ENCODE peak calls at places on chromosome 1, in eight cellular contexts. F, O, R, C, U, D, E and P are unnamed samples.

GRCh38 chr1:56330400-56331026 is 248.8 kb downstream of the PLPP3 start:
- DNase-seq in D (peak; percentile 84), O (peak; percentile 9), C (no peak), E (peak; percentile 71), F (no peak), R (no peak), U (no peak), P (no peak)

GRCh38 chr1:164673584-164674214 is 114.7 kb downstream of the PBX1 start:
- DNase-seq in D (no peak), E (peak; percentile 24), U (no peak), O (peak; percentile 77), F (no peak), C (no peak), R (no peak), P (peak; percentile 5)

GRCh38 chr1:160401487-160401805 is 1.1 kb downstream of the VANGL2 start:
- DNase-seq in D (no peak), F (no peak), U (no peak), R (peak; percentile 25), O (no peak), E (no peak), C (no peak), P (no peak)

GRCh38 chr1:7524681-7525340 is 246.3 kb upstream of the VAMP3 start:
- DNase-seq in R (no peak), E (no peak), F (no peak), C (no peak), D (no peak), O (no peak), U (peak; percentile 45), P (no peak)

GRCh38 chr1:106876384-106876783 is 180.1 kb upstream of the PRMT6 start:
- DNase-seq in D (no peak), O (no peak), E (peak; percentile 9), U (no peak), C (no peak), F (no peak), R (no peak), P (no peak)

GRCh38 chr1:152189657-152190442 is 30.8 kb upstream of the RPTN start:
- DNase-seq in R (peak; percentile 54), U (peak; percentile 71), C (peak; percentile 76), D (peak; percentile 38), E (peak; percentile 71), O (peak; percentile 65), F (peak; percentile 48), P (peak; percentile 62)

GRCh38 chr1:62796151-62796680 is 12.3 kb downstream of the ATG4C start:
- DNase-seq in F (no peak), D (no peak), E (no peak), O (no peak), U (no peak), R (no peak), C (no peak), P (no peak)

GRCh38 chr1:181086926-181087325 is 1.6 kb upstream of the IER5 start:
- DNase-seq in R (no peak), D (peak; percentile 80), C (no peak), E (no peak), O (no peak), F (no peak), U (no peak), P (no peak)

GRCh38 chr1:55277377-55278130 is 62.4 kb upstream of the USP24 start:
- DNase-seq in F (peak; percentile 82), O (peak; percentile 88), C (peak; percentile 83), E (peak; percentile 88), U (peak; percentile 88), D (peak; percentile 78), R (peak; percentile 81), P (peak; percentile 60)

GRCh38 chr1:36775716-36776115 is 258.6 kb downstream of the GRIK3 start:
- DNase-seq in D (no peak), U (no peak), E (no peak), R (no peak), O (no peak), C (no peak), F (no peak), P (no peak)

GRCh38 chr1:158961178-158961577 is 29.8 kb downstream of the PYHIN1 start:
- DNase-seq in R (no peak), E (no peak), F (no peak), U (no peak), D (no peak), O (no peak), C (no peak), P (no peak)

GRCh38 chr1:243623831-243624230 is 226.2 kb downstream of the AKT3 start:
- DNase-seq in C (no peak), D (peak; percentile 86), O (no peak), F (no peak), U (no peak), E (no peak), R (no peak), P (no peak)

GRCh38 chr1:86906419-86906818 is 7.5 kb downstream of the SELENOF start:
- DNase-seq in C (no peak), E (no peak), D (no peak), F (no peak), O (no peak), R (no peak), U (no peak), P (no peak)

GRCh38 chr1:101257500-101258325 is 20.9 kb downstream of the S1PR1 start:
- DNase-seq in D (no peak), F (no peak), U (no peak), O (no peak), E (peak; percentile 87), C (no peak), R (peak; percentile 76), P (peak; percentile 71)

GRCh38 chr1:100955322-100955721 is 59.4 kb downstream of the SLC30A7 start:
- DNase-seq in E (no peak), U (no peak), D (peak; percentile 92), C (no peak), O (no peak), F (no peak), R (no peak), P (no peak)

GRCh38 chr1:7313081-7313546 is 458.0 kb upstream of the VAMP3 start:
- DNase-seq in C (no peak), D (peak; percentile 44), F (no peak), E (no peak), O (no peak), R (peak; percentile 4), U (no peak), P (no peak)

GRCh38 chr1:64743954-64744491 is 852 bp upstream of the RAVER2 start:
- DNase-seq in E (no peak), R (peak; percentile 29), F (no peak), C (no peak), O (no peak), D (no peak), U (no peak), P (no peak)
- H3K4me3 ChIP-seq in E (peak overlapping the region; percentile 49), R (peak overlapping the region; percentile 88), F (peak overlapping the region; percentile 28), C (peak overlapping the region; percentile 82), O (no peak overlapping the region), D (peak overlapping the region; percentile 68), U (peak overlapping the region; percentile 90), P (peak overlapping the region; percentile 66)

GRCh38 chr1:78622548-78622947 is 2.3 kb downstream of the IFI44L start:
- DNase-seq in C (no peak), R (no peak), E (peak; percentile 51), O (no peak), U (no peak), D (no peak), F (no peak), P (no peak)

GRCh38 chr1:78619029-78619428 is 1.2 kb upstream of the IFI44L start:
- DNase-seq in C (no peak), R (no peak), U (no peak), F (no peak), D (no peak), O (no peak), E (no peak), P (no peak)

GRCh38 chr1:78617615-78618026 is 2.6 kb upstream of the IFI44L start:
- DNase-seq in E (peak; percentile 89), O (peak; percentile 89), R (peak; percentile 65), F (peak; percentile 37), C (peak; percentile 71), U (peak; percentile 68), D (peak; percentile 85), P (peak; percentile 76)

GRCh38 chr1:78619446-78619802 is 824 bp upstream of the IFI44L start:
- DNase-seq in C (no peak), D (no peak), U (no peak), F (no peak), R (no peak), E (no peak), O (no peak), P (no peak)

GRCh38 chr1:78619803-78620579 is at the start of gene IFI44L:
- DNase-seq in O (no peak), U (peak; percentile 35), E (peak; percentile 86), C (no peak), F (peak; percentile 19), D (peak; percentile 59), R (peak; percentile 26), P (peak; percentile 71)
- H3K4me3 ChIP-seq in O (no peak within 1 kb of the TSS), U (peak within 1 kb of the TSS; percentile 10), E (peak within 1 kb of the TSS; percentile 98), C (peak within 1 kb of the TSS; percentile 43), F (peak within 1 kb of the TSS; percentile 41), D (peak within 1 kb of the TSS; percentile 34), R (peak within 1 kb of the TSS; percentile 7), P (no peak within 1 kb of the TSS)

DNA sequence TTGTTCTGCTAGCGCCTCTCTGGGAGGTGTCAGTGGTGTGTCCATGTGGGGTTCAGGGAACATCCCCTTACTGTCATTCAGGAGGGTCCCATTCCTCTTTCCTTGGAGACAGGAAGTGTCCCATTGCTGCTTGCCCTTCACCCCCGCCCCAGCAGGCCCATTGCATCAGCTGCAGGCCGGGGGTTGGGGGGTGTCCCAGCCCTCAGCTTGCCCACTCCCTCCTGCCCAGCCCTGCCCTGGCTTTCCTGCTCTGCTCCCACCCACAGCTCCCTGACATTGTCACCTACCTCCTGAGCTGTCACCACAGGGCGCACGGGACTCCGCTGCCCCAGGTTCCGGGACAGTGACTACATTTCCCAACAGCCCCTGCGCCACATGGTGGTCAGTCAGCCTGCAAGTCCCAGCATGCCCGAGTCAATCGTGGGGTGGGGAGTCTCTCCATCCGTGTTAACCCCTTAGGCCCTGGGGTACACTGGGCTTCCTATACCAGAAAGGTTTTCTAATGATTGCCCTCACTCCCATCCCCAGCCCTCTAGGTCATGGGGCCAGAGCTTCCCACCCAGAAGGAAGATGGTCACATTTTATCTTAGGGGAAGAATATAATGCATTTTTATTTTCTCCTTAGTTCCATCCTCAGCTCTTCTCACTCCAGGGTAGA is at the start of gene INPP5B:
- DNase-seq in C (peak; percentile 93), U (peak; percentile 92), D (peak; percentile 87), R (peak; percentile 94), F (peak; percentile 81), E (peak; percentile 93), O (peak; percentile 95), P (no peak)
- H3K4me3 ChIP-seq in C (peak within 1 kb of the TSS; percentile 63), U (peak within 1 kb of the TSS; percentile 76), D (peak within 1 kb of the TSS; percentile 66), R (peak within 1 kb of the TSS; percentile 51), F (peak within 1 kb of the TSS; percentile 96), E (peak within 1 kb of the TSS; percentile 86), O (peak within 1 kb of the TSS; percentile 54), P (no peak within 1 kb of the TSS)

DNA sequence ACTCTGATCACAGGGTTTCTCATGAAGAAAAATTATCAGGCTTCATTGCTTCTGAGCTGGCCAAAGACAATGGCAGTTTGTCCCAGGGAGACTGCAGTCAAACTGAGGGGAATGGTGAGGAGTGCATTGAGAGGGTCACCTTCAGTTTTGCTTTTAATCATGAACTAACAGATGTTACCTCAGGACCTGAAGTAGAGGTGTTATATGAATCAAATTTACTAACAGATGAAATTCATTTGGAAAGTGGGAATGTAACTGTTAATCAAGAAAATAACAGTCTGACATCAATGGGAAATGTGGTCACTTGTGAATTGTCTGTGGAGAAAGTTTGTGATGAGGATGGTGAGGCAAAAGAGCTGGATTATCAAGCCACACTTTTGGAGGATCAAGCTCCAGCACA is 79.4 kb upstream of the BMP8A start:
- DNase-seq in E (peak; percentile 31), C (no peak), F (no peak), O (no peak), U (no peak), R (no peak), D (no peak), P (no peak)
- H3K4me3 ChIP-seq in E (no peak overlapping the region), C (peak overlapping the region; percentile 25), F (no peak overlapping the region), O (peak overlapping the region; percentile 83), U (no peak overlapping the region), R (no peak overlapping the region), D (peak overlapping the region; percentile 32), P (no peak overlapping the region)